ENCODE peak calls at places on chromosomes 11 and 22, in four cellular contexts. H, W, D and R are unnamed samples.

GRCh38 chr11:3786781-3787428 is 10.4 kb downstream of the NUP98 start:
- DNase-seq in H (peak; percentile 26), W (peak; percentile 58), D (no peak), R (no peak)

GRCh38 chr11:57161351-57161750 is 20.4 kb upstream of the LRRC55 start:
- DNase-seq in H (no peak), W (no peak), D (no peak), R (no peak)

GRCh38 chr11:33575311-33575710 is 125.3 kb downstream of the C11orf91 start:
- DNase-seq in H (no peak), W (no peak), D (no peak), R (no peak)

GRCh38 chr22:26674211-26675190 is 17.1 kb downstream of the MIAT start:
- DNase-seq in H (no peak), W (no peak), D (peak; percentile 29), R (no peak)

GRCh38 chr11:18668131-18668530 is 30.4 kb upstream of the TMEM86A start:
- DNase-seq in H (no peak), W (no peak), D (no peak), R (no peak)

GRCh38 chr11:113305440-113306336 is 8.7 kb upstream of the TTC12 start:
- DNase-seq in H (peak; percentile 18), W (peak; percentile 17), D (peak; percentile 61), R (peak; percentile 17)

GRCh38 chr22:50045211-50046018 is 12.7 kb downstream of the TTLL8 start:
- DNase-seq in H (no peak), W (no peak), D (no peak), R (no peak)

GRCh38 chr11:28697920-28698827 is 590.0 kb downstream of the METTL15 start:
- DNase-seq in H (peak; percentile 39), W (peak; percentile 16), D (peak; percentile 20), R (no peak)

GRCh38 chr11:30196400-30197206 is 34.2 kb upstream of the FSHB start:
- DNase-seq in H (peak; percentile 29), W (peak; percentile 6), D (peak; percentile 28), R (peak; percentile 10)

DNA sequence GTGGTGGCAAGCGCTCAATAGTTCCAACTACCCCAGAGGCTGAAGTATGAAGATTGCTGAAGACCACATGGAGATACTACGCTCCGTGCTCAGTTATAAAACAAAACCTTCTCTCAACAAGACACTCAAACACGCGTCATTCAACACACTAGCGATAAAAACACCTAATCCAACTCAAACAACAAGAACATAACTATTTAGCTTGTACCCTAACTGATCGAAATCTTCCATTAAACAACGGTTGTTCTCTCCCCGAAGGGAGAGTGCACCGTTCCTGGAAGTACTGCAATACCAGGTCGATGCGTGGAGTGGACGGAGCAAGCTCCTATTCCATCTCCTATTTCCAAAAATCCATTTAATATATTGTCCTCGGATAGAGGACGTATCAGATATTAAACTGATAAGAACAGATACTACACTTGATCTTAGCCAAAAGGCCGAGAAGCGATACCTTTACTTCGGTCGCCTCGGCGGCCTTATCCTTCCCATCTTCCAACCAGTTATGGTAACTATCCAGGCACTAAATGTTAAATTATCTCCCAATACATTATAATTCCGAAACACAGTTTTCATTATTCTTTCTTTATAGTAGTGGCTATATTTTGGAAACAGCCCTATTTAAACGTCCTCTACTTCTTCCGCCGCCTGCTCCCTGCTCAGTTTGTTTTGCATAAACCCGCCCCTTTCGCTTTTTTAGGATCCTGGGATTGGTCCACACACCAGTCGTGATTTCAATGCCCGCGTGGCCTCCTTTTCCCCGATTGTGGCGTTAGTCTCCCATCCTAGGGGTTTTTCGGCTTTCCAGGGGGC is 2.2 kb upstream of the WDR74 start:
- DNase-seq in H (peak; percentile 99), W (peak; percentile 100), D (peak; percentile 100), R (peak; percentile 98)
- H3K4me3 ChIP-seq in H (peak overlapping the region; percentile 95), W (peak overlapping the region; percentile 53), D (peak overlapping the region; percentile 36), R (peak overlapping the region; percentile 50)

GRCh38 chr11:82494988-82495432 is 238.7 kb downstream of the FAM181B start:
- DNase-seq in H (no peak), W (no peak), D (peak; percentile 4), R (no peak)
- TF ChIP-seq CTCF in H (no peak), W (peak; percentile 6), D (peak; percentile 34), R (peak; percentile 48)

DNA sequence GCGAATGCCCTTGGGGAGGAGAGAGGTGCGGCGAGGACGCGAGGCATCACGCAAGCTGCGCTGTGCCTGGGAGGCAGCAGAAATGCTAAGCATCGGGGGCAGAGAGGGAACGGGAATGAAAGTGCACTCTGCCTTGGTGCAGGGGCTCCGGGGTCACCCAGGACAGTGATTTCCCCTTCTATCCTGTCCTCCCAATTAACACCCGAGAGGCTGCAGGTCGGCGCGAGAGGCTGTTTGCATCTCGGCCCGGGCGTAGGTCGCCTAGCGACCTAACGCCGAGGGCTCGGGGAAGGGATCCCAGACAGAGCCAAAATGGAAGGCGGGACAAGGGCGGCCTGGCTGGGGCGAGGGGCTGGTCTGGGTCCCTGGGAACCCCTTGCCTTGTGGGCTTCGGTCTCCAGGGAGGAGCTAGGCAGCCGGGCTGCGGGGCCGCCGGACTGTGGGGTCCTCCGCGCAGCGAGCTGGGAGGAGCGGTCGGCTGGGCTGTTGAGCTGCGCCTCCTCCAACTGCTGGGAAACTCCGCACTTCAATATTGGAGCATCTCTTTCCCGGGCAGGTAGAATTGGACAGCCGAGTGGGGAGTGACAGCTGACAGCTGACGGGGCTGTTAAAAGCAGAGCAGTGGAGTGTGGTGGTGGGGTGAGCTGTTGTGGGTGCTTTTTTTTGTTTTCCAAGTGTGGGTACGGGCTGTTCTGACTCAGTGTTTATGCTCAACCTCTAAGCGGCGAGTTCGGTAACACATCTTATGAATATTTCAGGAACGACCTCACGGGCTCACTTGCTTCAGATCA is 694 bp downstream of the ELMOD1 start:
- DNase-seq in H (no peak), W (peak; percentile 21), D (peak; percentile 11), R (no peak)
- H3K4me3 ChIP-seq in H (peak overlapping the region; percentile 67), W (peak overlapping the region; percentile 78), D (peak overlapping the region; percentile 39), R (peak overlapping the region; percentile 65)

GRCh38 chr11:125428486-125429173 is 67.4 kb downstream of the FEZ1 start:
- DNase-seq in H (no peak), W (no peak), D (no peak), R (no peak)
- TF ChIP-seq CTCF in H (no peak), W (no peak), D (peak; percentile 40), R (peak; percentile 18)

GRCh38 chr11:824292-824880 is 3.3 kb upstream of the CRACR2B start:
- DNase-seq in H (no peak), W (no peak), D (no peak), R (no peak)
- H3K4me3 ChIP-seq in H (no peak overlapping the region), W (no peak overlapping the region), D (no peak overlapping the region), R (no peak overlapping the region)

DNA sequence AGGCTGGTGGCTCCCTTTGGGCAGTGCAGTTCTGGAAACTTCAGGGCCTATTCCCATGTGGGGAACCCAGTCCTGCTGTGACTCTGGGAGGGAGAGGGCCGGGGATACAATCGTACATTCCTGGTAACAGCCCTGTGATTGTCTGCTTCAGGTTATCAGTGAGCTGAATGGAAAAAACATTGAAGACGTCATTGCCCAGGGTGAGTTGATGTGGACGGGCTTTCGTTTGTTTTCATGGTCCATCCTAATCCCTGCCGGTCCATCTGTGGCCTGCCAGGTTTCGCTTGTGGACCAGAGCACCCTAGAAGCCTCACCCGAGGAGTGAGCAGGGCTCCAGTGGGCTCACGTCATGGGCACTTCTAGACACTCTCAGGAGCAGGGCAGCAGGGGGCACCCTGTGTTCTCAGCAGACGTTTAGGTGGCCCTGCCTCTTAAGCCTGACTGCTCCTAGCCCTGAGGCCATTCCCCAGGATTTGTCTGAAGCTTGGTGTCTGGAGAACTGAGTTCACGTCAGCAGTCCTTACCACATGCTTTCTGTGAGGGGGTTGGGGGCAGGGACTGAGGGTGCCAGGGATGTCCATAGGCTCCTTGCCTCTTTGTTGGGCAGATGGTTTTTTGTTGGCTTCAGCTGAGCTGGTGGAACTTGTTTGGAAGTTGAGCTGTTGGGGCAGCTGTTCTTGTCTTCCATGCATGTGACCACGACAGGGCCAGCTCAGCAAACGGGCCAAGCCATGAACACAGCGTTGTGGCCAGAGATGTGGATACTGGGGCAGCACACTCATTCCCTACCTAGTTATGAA is 1.9 kb downstream of the RPLP2 start:
- DNase-seq in H (no peak), W (no peak), D (no peak), R (no peak)
- TF ChIP-seq CTCF in H (no peak), W (no peak), D (no peak), R (peak; percentile 33)

GRCh38 chr11:104011031-104011430 is 25.4 kb upstream of the DDI1 start:
- DNase-seq in H (no peak), W (no peak), D (no peak), R (no peak)

DNA sequence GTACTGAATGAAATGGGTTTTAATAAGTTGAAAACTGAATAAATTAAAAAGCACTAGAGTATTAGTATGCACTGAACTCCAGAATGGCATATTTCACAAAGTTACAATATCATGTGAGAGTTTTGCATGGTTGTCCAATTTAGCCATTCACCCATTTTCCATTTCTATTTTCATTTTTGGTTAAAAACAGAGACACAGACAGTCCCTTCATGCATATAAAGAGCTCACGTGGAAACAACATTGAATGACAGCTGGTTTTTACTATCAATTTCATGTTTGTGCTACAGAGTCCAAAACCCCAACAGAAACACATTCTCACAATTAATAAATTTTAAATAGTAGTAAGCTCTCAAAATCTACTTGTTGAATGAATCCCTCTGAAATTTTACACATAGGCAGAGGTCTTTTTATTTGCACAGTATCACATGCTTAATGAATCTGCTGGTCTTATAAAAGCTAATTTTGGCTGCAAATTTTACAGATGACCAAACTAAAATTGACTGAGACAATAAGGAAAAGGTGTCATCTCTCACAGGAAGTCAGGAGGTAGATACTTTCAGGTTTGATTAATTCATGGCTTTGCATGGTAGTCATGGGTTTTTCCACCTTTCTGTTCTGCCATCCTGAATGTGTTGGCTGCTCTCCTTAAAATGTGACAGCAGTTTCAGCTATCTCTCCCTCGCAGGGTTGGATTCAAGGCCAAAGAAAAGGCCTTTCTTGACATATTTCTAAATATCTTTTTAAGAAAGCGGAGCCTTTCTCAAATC is 20.6 kb upstream of the DDI1 start:
- DNase-seq in H (no peak), W (no peak), D (peak; percentile 17), R (no peak)
- H3K4me3 ChIP-seq in H (no peak overlapping the region), W (no peak overlapping the region), D (no peak overlapping the region), R (no peak overlapping the region)